ENCODE peak calls at places on chromosomes 13 and 19, in nine cellular contexts. One of them, this sample, is unnamed.

GRCh38 chr13:71577127-71577526 is 289.9 kb downstream of the DACH1 start:
- DNase-seq in body of pancreas: no peak
- DNase-seq in Peyer's patch: no peak
- DNase-seq in uterus: no peak
- DNase-seq in ovary: no peak
- DNase-seq in suprapubic skin: no peak
- DNase-seq in heart left ventricle: no peak
- DNase-seq in gastrocnemius medialis: no peak
- DNase-seq in A549: no peak
- DNase-seq in this sample: no peak

GRCh38 chr13:111434578-111435159 is 114.2 kb downstream of the TEX29 start:
- DNase-seq in suprapubic skin: no peak
- DNase-seq in Peyer's patch: no peak
- DNase-seq in ovary: no peak
- DNase-seq in uterus: no peak
- DNase-seq in body of pancreas: no peak
- DNase-seq in A549: no peak
- DNase-seq in heart left ventricle: no peak
- DNase-seq in gastrocnemius medialis: no peak
- DNase-seq in this sample: no peak

GRCh38 chr19:4197625-4198466 is 15.4 kb downstream of the ANKRD24 start:
- DNase-seq in heart left ventricle: no peak
- DNase-seq in suprapubic skin: no peak
- DNase-seq in A549: peak; percentile 55
- DNase-seq in body of pancreas: no peak
- DNase-seq in ovary: no peak
- DNase-seq in gastrocnemius medialis: no peak
- DNase-seq in uterus: no peak
- DNase-seq in Peyer's patch: no peak
- DNase-seq in this sample: no peak

GRCh38 chr13:25630327-25630726 is 258.6 kb downstream of the ATP8A2 start:
- DNase-seq in A549: no peak
- DNase-seq in Peyer's patch: no peak
- DNase-seq in uterus: no peak
- DNase-seq in ovary: no peak
- DNase-seq in body of pancreas: no peak
- DNase-seq in heart left ventricle: no peak
- DNase-seq in suprapubic skin: no peak
- DNase-seq in gastrocnemius medialis: no peak
- DNase-seq in this sample: no peak

GRCh38 chr19:19642506-19643157 is 825 bp downstream of the GMIP start:
- DNase-seq in suprapubic skin: no peak
- DNase-seq in Peyer's patch: no peak
- DNase-seq in heart left ventricle: no peak
- DNase-seq in uterus: no peak
- DNase-seq in ovary: no peak
- DNase-seq in A549: no peak
- DNase-seq in gastrocnemius medialis: no peak
- DNase-seq in body of pancreas: no peak
- DNase-seq in this sample: peak; percentile 60

GRCh38 chr19:5338661-5339469 is 1.7 kb downstream of the PTPRS start:
- DNase-seq in suprapubic skin: no peak
- DNase-seq in A549: no peak
- DNase-seq in body of pancreas: peak; percentile 17
- DNase-seq in Peyer's patch: no peak
- DNase-seq in uterus: no peak
- DNase-seq in ovary: no peak
- DNase-seq in gastrocnemius medialis: no peak
- DNase-seq in heart left ventricle: no peak
- DNase-seq in this sample: no peak

GRCh38 chr13:22506286-22506685 is 674.5 kb upstream of the SGCG start:
- DNase-seq in body of pancreas: no peak
- DNase-seq in A549: no peak
- DNase-seq in uterus: no peak
- DNase-seq in gastrocnemius medialis: no peak
- DNase-seq in suprapubic skin: no peak
- DNase-seq in Peyer's patch: no peak
- DNase-seq in ovary: no peak
- DNase-seq in heart left ventricle: no peak
- DNase-seq in this sample: no peak

GRCh38 chr19:18488838-18489626 is 32.8 kb downstream of the ELL start:
- DNase-seq in Peyer's patch: no peak
- DNase-seq in A549: peak; percentile 45
- DNase-seq in suprapubic skin: no peak
- DNase-seq in gastrocnemius medialis: peak; percentile 69
- DNase-seq in uterus: no peak
- DNase-seq in heart left ventricle: peak; percentile 67
- DNase-seq in body of pancreas: peak; percentile 82
- DNase-seq in ovary: peak; percentile 64
- DNase-seq in this sample: no peak

GRCh38 chr19:40744554-40745401 is 5.5 kb downstream of the ACTMAP start:
- DNase-seq in uterus: no peak
- DNase-seq in gastrocnemius medialis: no peak
- DNase-seq in heart left ventricle: no peak
- DNase-seq in Peyer's patch: no peak
- DNase-seq in A549: no peak
- DNase-seq in body of pancreas: peak; percentile 24
- DNase-seq in suprapubic skin: no peak
- DNase-seq in ovary: no peak
- DNase-seq in this sample: no peak

GRCh38 chr13:51585696-51586095 is 1.4 kb downstream of the WDFY2 start:
- DNase-seq in ovary: no peak
- DNase-seq in uterus: no peak
- DNase-seq in Peyer's patch: no peak
- DNase-seq in body of pancreas: no peak
- DNase-seq in A549: no peak
- DNase-seq in gastrocnemius medialis: no peak
- DNase-seq in suprapubic skin: no peak
- DNase-seq in heart left ventricle: no peak
- DNase-seq in this sample: no peak

GRCh38 chr13:52405369-52405766 is 604 bp downstream of the THSD1 start:
- DNase-seq in ovary: no peak
- DNase-seq in A549: peak; percentile 1
- DNase-seq in Peyer's patch: no peak
- DNase-seq in gastrocnemius medialis: no peak
- DNase-seq in heart left ventricle: no peak
- DNase-seq in body of pancreas: no peak
- DNase-seq in uterus: no peak
- DNase-seq in suprapubic skin: no peak
- DNase-seq in this sample: no peak

DNA sequence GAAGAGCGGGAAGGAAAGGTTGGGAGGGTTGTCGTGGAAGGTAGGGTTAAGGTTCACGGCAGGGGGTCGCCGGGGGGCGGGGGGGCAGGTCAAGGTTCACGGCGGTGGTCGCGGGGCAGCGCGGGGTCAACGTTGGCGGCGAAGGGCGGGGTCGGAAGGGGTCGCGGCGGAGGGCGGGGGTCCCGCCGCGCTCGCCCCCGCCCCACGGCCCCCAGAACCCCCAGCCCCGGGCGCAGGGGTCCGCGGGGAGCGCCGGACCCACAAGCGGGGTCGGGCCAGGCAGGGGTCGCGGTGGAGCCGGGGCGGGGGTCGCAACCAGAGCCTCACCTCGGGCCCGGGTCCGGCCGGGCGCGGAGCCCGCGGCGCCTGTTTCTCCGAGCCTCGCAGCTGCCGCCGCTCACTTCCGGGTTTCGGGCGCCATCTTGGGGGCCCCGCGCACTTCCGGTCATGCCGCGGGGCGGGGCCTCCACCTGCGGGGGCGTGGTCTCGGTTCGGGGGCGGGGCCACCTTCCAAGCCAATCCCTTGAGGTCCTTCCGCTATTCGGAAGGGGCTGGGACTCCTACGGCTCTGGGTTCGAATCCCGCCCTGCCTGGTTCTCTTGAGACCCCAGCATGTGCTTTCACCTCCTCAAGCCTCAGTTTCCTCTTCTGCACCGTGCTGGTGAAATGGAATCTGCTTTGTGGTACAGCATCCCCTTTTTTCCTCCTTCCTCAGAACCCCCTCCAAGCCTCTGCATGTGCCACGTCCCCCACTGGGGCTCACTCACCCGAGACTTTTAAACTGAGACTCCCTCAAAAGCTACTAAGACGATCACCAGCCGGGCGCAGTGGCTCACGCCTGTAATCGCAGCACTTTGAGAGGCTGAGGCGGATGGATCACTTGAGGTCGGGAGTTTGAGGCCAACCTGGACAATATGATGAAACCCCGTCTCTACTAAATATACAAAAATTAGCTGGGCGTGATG is at the start of gene SBNO2:
- DNase-seq in A549: peak; percentile 89
- DNase-seq in Peyer's patch: peak; percentile 96
- DNase-seq in heart left ventricle: peak; percentile 88
- DNase-seq in gastrocnemius medialis: peak; percentile 80
- DNase-seq in ovary: peak; percentile 96
- DNase-seq in uterus: peak; percentile 89
- DNase-seq in suprapubic skin: peak; percentile 92
- DNase-seq in body of pancreas: peak; percentile 92
- DNase-seq in this sample: peak; percentile 68
- TF ChIP-seq POLR2A in A549: peak; percentile 59
- TF ChIP-seq POLR2A in Peyer's patch: peak; percentile 70
- TF ChIP-seq POLR2A in heart left ventricle: no peak
- TF ChIP-seq POLR2A in gastrocnemius medialis: peak; percentile 83
- TF ChIP-seq POLR2A in ovary: peak; percentile 69
- TF ChIP-seq POLR2A in uterus: peak; percentile 80
- TF ChIP-seq POLR2A in suprapubic skin: peak; percentile 64
- TF ChIP-seq POLR2A in body of pancreas: peak; percentile 73
- TF ChIP-seq POLR2A in this sample: peak; percentile 68

DNA sequence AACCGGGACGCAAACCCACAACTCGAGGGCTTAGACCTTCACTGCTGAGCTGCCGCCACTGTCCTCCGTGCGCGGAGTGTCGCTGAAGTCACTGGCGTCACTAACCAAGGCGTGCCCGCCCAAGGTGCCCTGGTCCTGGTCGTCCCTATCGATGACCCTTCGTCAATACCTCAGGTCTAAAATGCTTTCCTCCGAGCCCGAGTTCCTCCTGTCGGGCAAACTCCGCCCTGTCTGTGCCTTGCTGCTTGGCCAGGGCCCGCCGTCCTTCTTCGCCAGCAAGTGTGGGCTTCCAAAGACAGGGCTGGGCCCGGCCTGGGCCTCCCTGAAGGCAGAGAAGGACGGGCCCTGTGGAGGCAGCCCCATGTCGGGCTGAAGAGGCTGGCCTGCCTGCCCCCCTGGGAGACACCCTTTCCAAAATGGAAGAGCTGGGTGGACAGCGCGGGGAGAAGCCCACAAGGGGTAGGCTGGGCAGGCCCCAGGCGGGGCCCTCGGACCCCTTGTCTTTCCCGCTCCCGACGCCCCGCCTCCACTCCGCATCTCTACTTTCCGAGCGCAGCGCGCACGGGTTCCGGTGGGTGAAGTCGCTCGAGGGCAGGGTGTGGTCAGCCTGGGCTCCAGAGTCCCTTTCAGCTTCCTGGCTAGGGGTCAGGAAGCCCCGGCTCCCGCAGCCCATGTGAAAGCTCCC is 13.4 kb downstream of the RB1 start:
- DNase-seq in ovary: no peak
- DNase-seq in A549: no peak
- DNase-seq in gastrocnemius medialis: no peak
- DNase-seq in Peyer's patch: no peak
- DNase-seq in suprapubic skin: no peak
- DNase-seq in uterus: no peak
- DNase-seq in heart left ventricle: no peak
- DNase-seq in body of pancreas: no peak
- DNase-seq in this sample: no peak
- TF ChIP-seq POLR2A in ovary: no peak
- TF ChIP-seq POLR2A in A549: no peak
- TF ChIP-seq POLR2A in gastrocnemius medialis: no peak
- TF ChIP-seq POLR2A in Peyer's patch: no peak
- TF ChIP-seq POLR2A in suprapubic skin: no peak
- TF ChIP-seq POLR2A in uterus: no peak
- TF ChIP-seq POLR2A in heart left ventricle: no peak
- TF ChIP-seq POLR2A in body of pancreas: no peak
- TF ChIP-seq POLR2A in this sample: no peak

GRCh38 chr19:49579947-49580263 is 451 bp downstream of the NOSIP start:
- DNase-seq in A549: no peak
- DNase-seq in suprapubic skin: no peak
- DNase-seq in ovary: no peak
- DNase-seq in gastrocnemius medialis: no peak
- DNase-seq in Peyer's patch: no peak
- DNase-seq in uterus: no peak
- DNase-seq in heart left ventricle: no peak
- DNase-seq in body of pancreas: no peak
- DNase-seq in this sample: no peak

GRCh38 chr19:49580264-49581006 is at the start of gene NOSIP:
- DNase-seq in A549: peak; percentile 99
- DNase-seq in gastrocnemius medialis: peak; percentile 96
- DNase-seq in suprapubic skin: peak; percentile 97
- DNase-seq in Peyer's patch: peak; percentile 96
- DNase-seq in uterus: peak; percentile 96
- DNase-seq in body of pancreas: peak; percentile 97
- DNase-seq in heart left ventricle: peak; percentile 96
- DNase-seq in ovary: peak; percentile 95
- DNase-seq in this sample: peak; percentile 86

GRCh38 chr19:49585023-49585422 is 3.9 kb downstream of the PRRG2 start:
- DNase-seq in suprapubic skin: no peak
- DNase-seq in body of pancreas: no peak
- DNase-seq in heart left ventricle: no peak
- DNase-seq in ovary: no peak
- DNase-seq in gastrocnemius medialis: no peak
- DNase-seq in A549: no peak
- DNase-seq in Peyer's patch: no peak
- DNase-seq in uterus: no peak
- DNase-seq in this sample: no peak

GRCh38 chr19:49581007-49581508 is at the start of gene PRRG2:
- DNase-seq in gastrocnemius medialis: no peak
- DNase-seq in uterus: no peak
- DNase-seq in suprapubic skin: no peak
- DNase-seq in A549: no peak
- DNase-seq in ovary: no peak
- DNase-seq in Peyer's patch: peak; percentile 72
- DNase-seq in heart left ventricle: no peak
- DNase-seq in body of pancreas: peak; percentile 82
- DNase-seq in this sample: no peak

DNA sequence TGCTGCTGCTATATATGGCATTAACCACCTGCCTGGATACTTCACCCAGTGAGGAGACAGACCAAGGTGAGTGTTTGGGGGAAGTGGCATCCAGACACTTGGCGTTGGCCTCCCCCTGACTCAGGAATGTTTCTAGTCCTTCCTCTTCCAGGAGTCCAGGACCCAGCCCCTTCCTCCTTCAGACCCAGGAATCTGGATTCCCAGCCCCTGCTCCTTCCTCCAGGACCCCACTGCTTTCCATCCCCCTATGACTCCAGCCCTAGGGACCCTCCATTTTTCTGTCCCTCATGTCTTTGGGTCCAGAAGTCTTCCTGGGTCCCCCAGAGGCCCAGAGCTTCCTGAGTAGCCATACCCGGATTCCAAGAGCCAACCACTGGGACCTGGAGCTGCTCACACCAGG is 2.1 kb downstream of the PRRG2 start:
- DNase-seq in suprapubic skin: no peak
- DNase-seq in A549: no peak
- DNase-seq in ovary: no peak
- DNase-seq in uterus: no peak
- DNase-seq in Peyer's patch: no peak
- DNase-seq in gastrocnemius medialis: no peak
- DNase-seq in heart left ventricle: no peak
- DNase-seq in body of pancreas: no peak
- DNase-seq in this sample: no peak
- TF ChIP-seq POLR2A in suprapubic skin: no peak
- TF ChIP-seq POLR2A in A549: no peak
- TF ChIP-seq POLR2A in ovary: no peak
- TF ChIP-seq POLR2A in uterus: no peak
- TF ChIP-seq POLR2A in Peyer's patch: no peak
- TF ChIP-seq POLR2A in gastrocnemius medialis: no peak
- TF ChIP-seq POLR2A in heart left ventricle: no peak
- TF ChIP-seq POLR2A in body of pancreas: no peak
- TF ChIP-seq POLR2A in this sample: no peak

GRCh38 chr19:8412783-8413592 is at the start of gene MARCHF2:
- DNase-seq in gastrocnemius medialis: peak; percentile 97
- DNase-seq in uterus: peak; percentile 95
- DNase-seq in ovary: peak; percentile 99
- DNase-seq in A549: peak; percentile 96
- DNase-seq in body of pancreas: peak; percentile 99
- DNase-seq in heart left ventricle: peak; percentile 98
- DNase-seq in Peyer's patch: peak; percentile 99
- DNase-seq in suprapubic skin: peak; percentile 97
- DNase-seq in this sample: peak; percentile 96
- TF ChIP-seq POLR2A in gastrocnemius medialis: peak; percentile 63
- TF ChIP-seq POLR2A in uterus: peak; percentile 75
- TF ChIP-seq POLR2A in ovary: peak; percentile 41
- TF ChIP-seq POLR2A in A549: peak; percentile 30
- TF ChIP-seq POLR2A in body of pancreas: peak; percentile 24
- TF ChIP-seq POLR2A in heart left ventricle: peak; percentile 17
- TF ChIP-seq POLR2A in Peyer's patch: peak; percentile 58
- TF ChIP-seq POLR2A in suprapubic skin: peak; percentile 66
- TF ChIP-seq POLR2A in this sample: peak; percentile 34

This sample was measured in H54.